ENCODE peak calls at places on chromosome 18, in six cellular contexts. One of them, this sample, is unnamed.
A peak's percentile ranks its signal among the peaks of the same experiment; 100 is the strongest.

GRCh38 chr18:67232406-67232805 is 284.1 kb downstream of the DSEL start:
- DNase-seq in stimulated activated CD8-positive, alpha-beta memory T cell treated with anti-CD3 and anti-CD28 coated beads, Interleukin-2, amount 100 ng/mL, for 48 hours: no peak
- DNase-seq in caudate nucleus: no peak
- DNase-seq in central memory CD8-positive, alpha-beta T cell: no peak
- DNase-seq in B cell: no peak
- DNase-seq in NAMALWA: no peak
- DNase-seq in this sample: no peak

GRCh38 chr18:23300211-23300887 is 152.7 kb upstream of the RIOK3 start:
- DNase-seq in B cell: no peak
- DNase-seq in caudate nucleus: no peak
- DNase-seq in central memory CD8-positive, alpha-beta T cell: no peak
- DNase-seq in stimulated activated CD8-positive, alpha-beta memory T cell treated with anti-CD3 and anti-CD28 coated beads, Interleukin-2, amount 100 ng/mL, for 48 hours: no peak
- DNase-seq in NAMALWA: no peak
- DNase-seq in this sample: no peak

GRCh38 chr18:6207119-6207518 is 207.6 kb downstream of the L3MBTL4 start:
- DNase-seq in central memory CD8-positive, alpha-beta T cell: no peak
- DNase-seq in stimulated activated CD8-positive, alpha-beta memory T cell treated with anti-CD3 and anti-CD28 coated beads, Interleukin-2, amount 100 ng/mL, for 48 hours: no peak
- DNase-seq in B cell: no peak
- DNase-seq in NAMALWA: no peak
- DNase-seq in caudate nucleus: no peak
- DNase-seq in this sample: no peak

GRCh38 chr18:53268455-53268854 is 928.5 kb downstream of the DCC start:
- DNase-seq in central memory CD8-positive, alpha-beta T cell: no peak
- DNase-seq in B cell: no peak
- DNase-seq in stimulated activated CD8-positive, alpha-beta memory T cell treated with anti-CD3 and anti-CD28 coated beads, Interleukin-2, amount 100 ng/mL, for 48 hours: no peak
- DNase-seq in caudate nucleus: no peak
- DNase-seq in NAMALWA: no peak
- DNase-seq in this sample: no peak

GRCh38 chr18:10010611-10011015 is 96.8 kb downstream of the VAPA start:
- DNase-seq in caudate nucleus: peak; percentile 29
- DNase-seq in central memory CD8-positive, alpha-beta T cell: no peak
- DNase-seq in stimulated activated CD8-positive, alpha-beta memory T cell treated with anti-CD3 and anti-CD28 coated beads, Interleukin-2, amount 100 ng/mL, for 48 hours: no peak
- DNase-seq in NAMALWA: no peak
- DNase-seq in B cell: no peak
- DNase-seq in this sample: no peak

GRCh38 chr18:25510096-25510495 is 158.1 kb upstream of the ZNF521 start:
- DNase-seq in stimulated activated CD8-positive, alpha-beta memory T cell treated with anti-CD3 and anti-CD28 coated beads, Interleukin-2, amount 100 ng/mL, for 48 hours: no peak
- DNase-seq in central memory CD8-positive, alpha-beta T cell: no peak
- DNase-seq in caudate nucleus: no peak
- DNase-seq in B cell: no peak
- DNase-seq in NAMALWA: no peak
- DNase-seq in this sample: no peak

GRCh38 chr18:36640005-36640952 is 188.5 kb downstream of the TPGS2 start:
- DNase-seq in central memory CD8-positive, alpha-beta T cell: no peak
- DNase-seq in NAMALWA: no peak
- DNase-seq in stimulated activated CD8-positive, alpha-beta memory T cell treated with anti-CD3 and anti-CD28 coated beads, Interleukin-2, amount 100 ng/mL, for 48 hours: no peak
- DNase-seq in caudate nucleus: no peak
- DNase-seq in B cell: no peak
- DNase-seq in this sample: no peak

GRCh38 chr18:12287684-12288405 is 20.2 kb upstream of the TUBB6 start:
- DNase-seq in caudate nucleus: peak; percentile 3
- DNase-seq in central memory CD8-positive, alpha-beta T cell: no peak
- DNase-seq in NAMALWA: no peak
- DNase-seq in B cell: no peak
- DNase-seq in stimulated activated CD8-positive, alpha-beta memory T cell treated with anti-CD3 and anti-CD28 coated beads, Interleukin-2, amount 100 ng/mL, for 48 hours: no peak
- DNase-seq in this sample: peak; percentile 23

GRCh38 chr18:77133051-77133919 is 702 bp upstream of the MBP start:
- DNase-seq in B cell: peak; percentile 54
- DNase-seq in NAMALWA: no peak
- DNase-seq in caudate nucleus: no peak
- DNase-seq in central memory CD8-positive, alpha-beta T cell: no peak
- DNase-seq in stimulated activated CD8-positive, alpha-beta memory T cell treated with anti-CD3 and anti-CD28 coated beads, Interleukin-2, amount 100 ng/mL, for 48 hours: no peak
- DNase-seq in this sample: no peak

GRCh38 chr18:21682276-21683051 is 22.1 kb downstream of the ABHD3 start:
- DNase-seq in central memory CD8-positive, alpha-beta T cell: no peak
- DNase-seq in caudate nucleus: no peak
- DNase-seq in stimulated activated CD8-positive, alpha-beta memory T cell treated with anti-CD3 and anti-CD28 coated beads, Interleukin-2, amount 100 ng/mL, for 48 hours: no peak
- DNase-seq in NAMALWA: peak; percentile 40
- DNase-seq in B cell: peak; percentile 47
- DNase-seq in this sample: no peak

GRCh38 chr18:58497845-58498244 is 131.0 kb downstream of the ALPK2 start:
- DNase-seq in B cell: no peak
- DNase-seq in caudate nucleus: no peak
- DNase-seq in stimulated activated CD8-positive, alpha-beta memory T cell treated with anti-CD3 and anti-CD28 coated beads, Interleukin-2, amount 100 ng/mL, for 48 hours: no peak
- DNase-seq in central memory CD8-positive, alpha-beta T cell: no peak
- DNase-seq in NAMALWA: no peak
- DNase-seq in this sample: no peak

This sample was measured in HepG2.